ENCODE peak calls at places on chromosomes 1 and 21, in four cellular contexts. One of them, this sample, is unnamed.
A peak's percentile ranks its signal among the peaks of the same experiment; 100 is the strongest.

GRCh38 chr1:152185544-152186391 is 26.7 kb upstream of the RPTN start:
- DNase-seq in CD8-positive, alpha-beta memory T cell: peak; percentile 36
- DNase-seq in mammary epithelial cell: peak; percentile 72
- DNase-seq in caudate nucleus: peak; percentile 1
- DNase-seq in this sample: peak; percentile 65

GRCh38 chr1:109238382-109238781 is 11.0 kb upstream of the CELSR2 start:
- DNase-seq in CD8-positive, alpha-beta memory T cell: no peak
- DNase-seq in mammary epithelial cell: no peak
- DNase-seq in caudate nucleus: no peak
- DNase-seq in this sample: no peak

GRCh38 chr1:203531063-203531462 is 37.1 kb downstream of the OPTC start:
- DNase-seq in CD8-positive, alpha-beta memory T cell: no peak
- DNase-seq in mammary epithelial cell: no peak
- DNase-seq in caudate nucleus: no peak
- DNase-seq in this sample: no peak

GRCh38 chr1:219537182-219537581 is 75.7 kb downstream of the ZC3H11B start:
- DNase-seq in CD8-positive, alpha-beta memory T cell: no peak
- DNase-seq in mammary epithelial cell: no peak
- DNase-seq in caudate nucleus: no peak
- DNase-seq in this sample: no peak

GRCh38 chr1:39105061-39105840 is 79.1 kb downstream of the NDUFS5 start:
- DNase-seq in CD8-positive, alpha-beta memory T cell: peak; percentile 60
- DNase-seq in mammary epithelial cell: peak; percentile 76
- DNase-seq in caudate nucleus: no peak
- DNase-seq in this sample: peak; percentile 84

GRCh38 chr1:39509360-39510009 is 18.0 kb downstream of the BMP8A start:
- DNase-seq in CD8-positive, alpha-beta memory T cell: no peak
- DNase-seq in mammary epithelial cell: peak; percentile 66
- DNase-seq in caudate nucleus: no peak
- DNase-seq in this sample: no peak

GRCh38 chr1:34925730-34926129 is 3.7 kb downstream of the DLGAP3 start:
- DNase-seq in CD8-positive, alpha-beta memory T cell: no peak
- DNase-seq in mammary epithelial cell: no peak
- DNase-seq in caudate nucleus: no peak
- DNase-seq in this sample: no peak

GRCh38 chr1:67532452-67533216 is 102.4 kb upstream of the SERBP1 start:
- DNase-seq in CD8-positive, alpha-beta memory T cell: peak; percentile 7
- DNase-seq in mammary epithelial cell: peak; percentile 73
- DNase-seq in caudate nucleus: no peak
- DNase-seq in this sample: no peak

GRCh38 chr1:93909146-93910050 is at the start of gene GCLM:
- DNase-seq in CD8-positive, alpha-beta memory T cell: peak; percentile 88
- DNase-seq in mammary epithelial cell: peak; percentile 94
- DNase-seq in caudate nucleus: peak; percentile 76
- DNase-seq in this sample: peak; percentile 97

GRCh38 chr1:201593200-201593828 is 54.4 kb downstream of the NAV1 start:
- DNase-seq in CD8-positive, alpha-beta memory T cell: no peak
- DNase-seq in mammary epithelial cell: peak; percentile 69
- DNase-seq in caudate nucleus: no peak
- DNase-seq in this sample: no peak

GRCh38 chr1:184513966-184514365 is 127.1 kb downstream of the C1orf21 start:
- DNase-seq in CD8-positive, alpha-beta memory T cell: no peak
- DNase-seq in mammary epithelial cell: peak; percentile 42
- DNase-seq in caudate nucleus: no peak
- DNase-seq in this sample: no peak

GRCh38 chr1:94727846-94728715 is 92.1 kb upstream of the SLC44A3 start:
- DNase-seq in CD8-positive, alpha-beta memory T cell: no peak
- DNase-seq in mammary epithelial cell: peak; percentile 98
- DNase-seq in caudate nucleus: no peak
- DNase-seq in this sample: peak; percentile 78

GRCh38 chr1:155254228-155254713 is 1.0 kb downstream of the ENTREP3 start:
- DNase-seq in CD8-positive, alpha-beta memory T cell: no peak
- DNase-seq in mammary epithelial cell: no peak
- DNase-seq in caudate nucleus: no peak
- DNase-seq in this sample: no peak
- H3K27ac ChIP-seq in CD8-positive, alpha-beta memory T cell: peak overlapping the region; percentile 51
- H3K27ac ChIP-seq in mammary epithelial cell: no peak overlapping the region
- H3K27ac ChIP-seq in caudate nucleus: peak overlapping the region; percentile 90
- H3K27ac ChIP-seq in this sample: peak overlapping the region; percentile 97

GRCh38 chr1:236605030-236605806 is 902 bp upstream of the HEATR1 start:
- DNase-seq in CD8-positive, alpha-beta memory T cell: no peak
- DNase-seq in mammary epithelial cell: no peak
- DNase-seq in caudate nucleus: no peak
- DNase-seq in this sample: no peak

GRCh38 chr1:236608930-236609726 is 4.8 kb upstream of the HEATR1 start:
- DNase-seq in CD8-positive, alpha-beta memory T cell: no peak
- DNase-seq in mammary epithelial cell: peak; percentile 38
- DNase-seq in caudate nucleus: peak; percentile 2
- DNase-seq in this sample: no peak

GRCh38 chr1:236602171-236602570 is 2.1 kb downstream of the HEATR1 start:
- DNase-seq in CD8-positive, alpha-beta memory T cell: no peak
- DNase-seq in mammary epithelial cell: no peak
- DNase-seq in caudate nucleus: no peak
- DNase-seq in this sample: no peak

GRCh38 chr1:236604218-236605029 is at the start of gene HEATR1:
- DNase-seq in CD8-positive, alpha-beta memory T cell: peak; percentile 83
- DNase-seq in mammary epithelial cell: peak; percentile 92
- DNase-seq in caudate nucleus: peak; percentile 94
- DNase-seq in this sample: peak; percentile 62

GRCh38 chr1:236603896-236604217 is 459 bp downstream of the HEATR1 start:
- DNase-seq in CD8-positive, alpha-beta memory T cell: no peak
- DNase-seq in mammary epithelial cell: no peak
- DNase-seq in caudate nucleus: no peak
- DNase-seq in this sample: no peak
- H3K27ac ChIP-seq in CD8-positive, alpha-beta memory T cell: peak overlapping the region; percentile 72
- H3K27ac ChIP-seq in mammary epithelial cell: peak overlapping the region; percentile 67
- H3K27ac ChIP-seq in caudate nucleus: no peak overlapping the region
- H3K27ac ChIP-seq in this sample: peak overlapping the region; percentile 83

GRCh38 chr1:222424826-222425225 is 123.1 kb downstream of the HHIPL2 start:
- DNase-seq in CD8-positive, alpha-beta memory T cell: no peak
- DNase-seq in mammary epithelial cell: no peak
- DNase-seq in caudate nucleus: no peak
- DNase-seq in this sample: no peak

GRCh38 chr1:222416001-222416791 is 131.7 kb downstream of the HHIPL2 start:
- DNase-seq in CD8-positive, alpha-beta memory T cell: no peak
- DNase-seq in mammary epithelial cell: peak; percentile 23
- DNase-seq in caudate nucleus: no peak
- DNase-seq in this sample: no peak

GRCh38 chr1:222418654-222419053 is 129.2 kb downstream of the HHIPL2 start:
- DNase-seq in CD8-positive, alpha-beta memory T cell: no peak
- DNase-seq in mammary epithelial cell: no peak
- DNase-seq in caudate nucleus: no peak
- DNase-seq in this sample: no peak

GRCh38 chr1:222417264-222417663 is 130.6 kb downstream of the HHIPL2 start:
- DNase-seq in CD8-positive, alpha-beta memory T cell: no peak
- DNase-seq in mammary epithelial cell: no peak
- DNase-seq in caudate nucleus: no peak
- DNase-seq in this sample: no peak

GRCh38 chr1:222420621-222421020 is 127.3 kb downstream of the HHIPL2 start:
- DNase-seq in CD8-positive, alpha-beta memory T cell: peak; percentile 54
- DNase-seq in mammary epithelial cell: no peak
- DNase-seq in caudate nucleus: no peak
- DNase-seq in this sample: no peak
- H3K27ac ChIP-seq in CD8-positive, alpha-beta memory T cell: no peak overlapping the region
- H3K27ac ChIP-seq in mammary epithelial cell: no peak overlapping the region
- H3K27ac ChIP-seq in caudate nucleus: no peak overlapping the region
- H3K27ac ChIP-seq in this sample: no peak overlapping the region

DNA sequence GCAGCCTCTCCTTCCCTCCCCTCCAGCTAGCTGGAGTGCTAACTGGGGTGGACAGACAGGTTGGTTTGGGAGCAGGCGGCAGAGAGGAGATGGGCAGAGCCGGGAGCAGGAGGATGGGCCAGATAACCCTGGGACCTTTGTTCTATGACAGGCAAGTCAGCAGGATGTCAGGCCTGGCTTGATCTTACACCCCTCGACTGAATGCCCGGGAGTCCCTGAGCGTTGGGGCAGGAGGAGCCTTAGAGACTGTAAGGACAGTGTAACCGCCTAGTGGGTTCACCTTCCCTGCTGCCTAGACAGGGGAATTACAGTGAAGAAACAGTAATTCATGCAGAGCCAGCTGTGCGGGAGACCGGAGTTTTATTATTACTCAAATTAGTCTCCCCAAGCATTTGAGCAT is 60.2 kb downstream of the MDM4 start:
- DNase-seq in CD8-positive, alpha-beta memory T cell: no peak
- DNase-seq in mammary epithelial cell: no peak
- DNase-seq in caudate nucleus: no peak
- DNase-seq in this sample: no peak
- H3K27ac ChIP-seq in CD8-positive, alpha-beta memory T cell: no peak overlapping the region
- H3K27ac ChIP-seq in mammary epithelial cell: no peak overlapping the region
- H3K27ac ChIP-seq in caudate nucleus: no peak overlapping the region
- H3K27ac ChIP-seq in this sample: no peak overlapping the region

DNA sequence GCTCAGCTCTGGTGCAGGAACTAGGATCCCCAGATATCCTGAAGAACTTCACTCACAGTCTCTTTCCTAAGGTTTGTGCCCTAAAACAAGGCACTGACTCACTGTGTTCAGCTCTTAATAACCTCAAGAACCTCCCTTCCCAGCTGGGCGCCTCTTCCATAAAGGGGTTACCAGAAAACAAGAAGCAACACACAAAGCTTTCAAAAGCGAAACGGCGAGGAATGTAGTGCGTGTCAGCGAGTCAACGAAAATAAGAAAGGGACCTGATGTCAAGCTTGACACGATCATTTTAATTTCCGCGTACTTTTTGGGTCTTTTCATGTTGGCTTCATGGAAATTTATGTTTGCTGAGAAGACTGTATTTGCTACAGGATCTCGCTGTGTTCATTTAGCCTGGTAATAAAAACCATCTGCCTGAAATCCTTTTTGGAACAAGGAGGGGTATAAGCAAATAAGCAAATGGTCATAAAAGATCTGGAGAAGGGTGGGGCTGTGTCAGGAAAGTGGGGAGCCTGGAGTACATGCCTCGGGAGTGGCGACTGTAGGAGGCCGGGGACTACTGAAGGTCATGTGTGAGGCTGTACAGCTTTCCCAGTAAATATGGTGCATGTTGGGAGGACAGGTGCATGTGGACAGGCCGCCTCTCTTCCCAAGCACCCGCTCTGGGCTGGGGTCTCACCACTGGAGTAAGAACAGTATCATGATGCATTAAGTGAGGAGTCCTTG is 11.4 kb upstream of the CLDN14 start:
- DNase-seq in CD8-positive, alpha-beta memory T cell: no peak
- DNase-seq in mammary epithelial cell: no peak
- DNase-seq in caudate nucleus: no peak
- DNase-seq in this sample: no peak
- H3K27ac ChIP-seq in CD8-positive, alpha-beta memory T cell: no peak overlapping the region
- H3K27ac ChIP-seq in mammary epithelial cell: no peak overlapping the region
- H3K27ac ChIP-seq in caudate nucleus: no peak overlapping the region
- H3K27ac ChIP-seq in this sample: no peak overlapping the region

GRCh38 chr21:31107151-31107785 is 69.0 kb upstream of the KRTAP19-8 start:
- DNase-seq in CD8-positive, alpha-beta memory T cell: no peak
- DNase-seq in mammary epithelial cell: no peak
- DNase-seq in caudate nucleus: no peak
- DNase-seq in this sample: no peak
- H3K27ac ChIP-seq in CD8-positive, alpha-beta memory T cell: no peak overlapping the region
- H3K27ac ChIP-seq in mammary epithelial cell: no peak overlapping the region
- H3K27ac ChIP-seq in caudate nucleus: peak overlapping the region; percentile 40
- H3K27ac ChIP-seq in this sample: no peak overlapping the region

DNA sequence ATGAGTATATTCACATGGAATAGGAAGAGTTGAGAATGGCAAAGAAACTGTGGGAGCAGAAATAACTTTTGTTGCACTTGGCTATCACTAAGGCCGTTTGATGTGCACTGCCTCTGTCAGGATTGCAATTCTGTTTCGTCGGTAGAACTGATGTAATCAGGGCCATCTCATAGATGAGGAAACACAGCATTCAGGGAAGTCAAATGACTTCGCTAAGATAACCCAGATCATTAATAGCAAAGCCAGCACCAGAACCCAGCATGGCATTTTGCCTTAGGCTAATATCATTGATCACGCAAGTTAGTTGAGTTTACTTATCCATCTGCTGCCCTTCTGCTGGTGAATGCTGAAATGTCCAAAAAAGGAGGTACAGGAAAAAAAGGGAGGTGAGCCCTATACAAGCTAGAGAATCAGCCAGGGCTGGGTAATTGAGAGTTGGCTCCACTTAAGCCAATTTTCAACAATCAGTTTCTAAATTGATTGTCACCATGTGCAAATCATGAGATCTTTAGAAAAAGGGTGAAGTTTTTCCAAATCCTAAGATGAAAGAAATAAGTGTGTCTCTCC is 7.6 kb downstream of the RASSF5 start:
- DNase-seq in CD8-positive, alpha-beta memory T cell: no peak
- DNase-seq in mammary epithelial cell: no peak
- DNase-seq in caudate nucleus: no peak
- DNase-seq in this sample: no peak
- H3K27ac ChIP-seq in CD8-positive, alpha-beta memory T cell: no peak overlapping the region
- H3K27ac ChIP-seq in mammary epithelial cell: peak overlapping the region; percentile 91
- H3K27ac ChIP-seq in caudate nucleus: no peak overlapping the region
- H3K27ac ChIP-seq in this sample: no peak overlapping the region

GRCh38 chr1:111217183-111217910 is 10.2 kb upstream of the CHI3L2 start:
- DNase-seq in CD8-positive, alpha-beta memory T cell: no peak
- DNase-seq in mammary epithelial cell: no peak
- DNase-seq in caudate nucleus: no peak
- DNase-seq in this sample: no peak

GRCh38 chr1:111219466-111220286 is 7.8 kb upstream of the CHI3L2 start:
- DNase-seq in CD8-positive, alpha-beta memory T cell: no peak
- DNase-seq in mammary epithelial cell: no peak
- DNase-seq in caudate nucleus: no peak
- DNase-seq in this sample: no peak

GRCh38 chr1:111220302-111220890 is 7.1 kb upstream of the CHI3L2 start:
- DNase-seq in CD8-positive, alpha-beta memory T cell: no peak
- DNase-seq in mammary epithelial cell: no peak
- DNase-seq in caudate nucleus: no peak
- DNase-seq in this sample: no peak

GRCh38 chr1:111216751-111217150 is 10.8 kb upstream of the CHI3L2 start:
- DNase-seq in CD8-positive, alpha-beta memory T cell: no peak
- DNase-seq in mammary epithelial cell: no peak
- DNase-seq in caudate nucleus: no peak
- DNase-seq in this sample: no peak

DNA sequence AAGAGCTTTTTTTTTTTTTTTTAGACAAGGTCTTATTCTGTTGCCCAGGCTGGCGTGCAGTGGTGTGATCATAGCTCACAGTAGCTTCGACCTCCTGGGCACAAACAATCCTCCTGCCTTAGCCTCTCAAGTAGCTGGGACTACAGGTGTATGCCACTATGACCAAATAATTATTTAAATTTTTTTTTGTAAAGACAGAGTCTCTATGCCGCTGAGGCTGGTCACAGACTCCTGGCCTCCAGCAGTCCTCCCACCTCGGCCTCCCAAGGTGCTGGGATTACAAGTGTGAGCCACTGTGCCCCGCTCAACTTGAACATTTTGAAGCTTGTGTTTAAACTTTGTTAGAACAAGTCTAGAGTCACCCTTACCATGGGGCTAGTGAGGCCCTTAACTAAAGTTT is 8.6 kb upstream of the CHI3L2 start:
- DNase-seq in CD8-positive, alpha-beta memory T cell: no peak
- DNase-seq in mammary epithelial cell: no peak
- DNase-seq in caudate nucleus: no peak
- DNase-seq in this sample: no peak
- H3K27ac ChIP-seq in CD8-positive, alpha-beta memory T cell: no peak overlapping the region
- H3K27ac ChIP-seq in mammary epithelial cell: no peak overlapping the region
- H3K27ac ChIP-seq in caudate nucleus: no peak overlapping the region
- H3K27ac ChIP-seq in this sample: no peak overlapping the region